ENCODE peak calls at places on chromosomes 1 and 21, in six cellular contexts. N, M, A, S, T and Y are unnamed samples.

GRCh38 chr1:92095868-92096267 is 15.7 kb downstream of the BTBD8 start:
- DNase-seq in N (no peak), M (no peak), A (no peak), S (no peak), T (no peak), Y (no peak)

GRCh38 chr1:112264553-112264952 is 131.5 kb upstream of the CTTNBP2NL start:
- DNase-seq in N (no peak), M (no peak), A (no peak), S (no peak), T (no peak), Y (no peak)

GRCh38 chr21:44067011-44067839 is 40.0 kb upstream of the PWP2 start:
- DNase-seq in N (no peak), M (no peak), A (peak; percentile 49), S (no peak), T (peak; percentile 21), Y (no peak)

GRCh38 chr1:214074477-214074876 is 86.7 kb downstream of the PROX1 start:
- DNase-seq in N (peak; percentile 5), M (no peak), A (no peak), S (no peak), T (no peak), Y (no peak)

GRCh38 chr1:213523781-213524398 is 463.9 kb upstream of the PROX1 start:
- DNase-seq in N (no peak), M (no peak), A (no peak), S (no peak), T (no peak), Y (no peak)

GRCh38 chr1:205068001-205068400 is 16.3 kb downstream of the TMEM81 start:
- DNase-seq in N (no peak), M (no peak), A (no peak), S (no peak), T (no peak), Y (no peak)

GRCh38 chr1:223662943-223663342 is 2.6 kb downstream of the CAPN8 start:
- DNase-seq in N (no peak), M (no peak), A (no peak), S (no peak), T (no peak), Y (no peak)

GRCh38 chr1:12178511-12178910 is 11.7 kb downstream of the TNFRSF1B start:
- DNase-seq in N (no peak), M (no peak), A (no peak), S (no peak), T (no peak), Y (no peak)

GRCh38 chr1:182120411-182121258 is 59.1 kb upstream of the ZNF648 start:
- DNase-seq in N (no peak), M (peak; percentile 84), A (no peak), S (peak; percentile 39), T (peak; percentile 91), Y (no peak)

GRCh38 chr1:192904438-192904895 is 95.6 kb downstream of the RGS2 start:
- DNase-seq in N (peak; percentile 38), M (no peak), A (no peak), S (no peak), T (no peak), Y (no peak)

DNA sequence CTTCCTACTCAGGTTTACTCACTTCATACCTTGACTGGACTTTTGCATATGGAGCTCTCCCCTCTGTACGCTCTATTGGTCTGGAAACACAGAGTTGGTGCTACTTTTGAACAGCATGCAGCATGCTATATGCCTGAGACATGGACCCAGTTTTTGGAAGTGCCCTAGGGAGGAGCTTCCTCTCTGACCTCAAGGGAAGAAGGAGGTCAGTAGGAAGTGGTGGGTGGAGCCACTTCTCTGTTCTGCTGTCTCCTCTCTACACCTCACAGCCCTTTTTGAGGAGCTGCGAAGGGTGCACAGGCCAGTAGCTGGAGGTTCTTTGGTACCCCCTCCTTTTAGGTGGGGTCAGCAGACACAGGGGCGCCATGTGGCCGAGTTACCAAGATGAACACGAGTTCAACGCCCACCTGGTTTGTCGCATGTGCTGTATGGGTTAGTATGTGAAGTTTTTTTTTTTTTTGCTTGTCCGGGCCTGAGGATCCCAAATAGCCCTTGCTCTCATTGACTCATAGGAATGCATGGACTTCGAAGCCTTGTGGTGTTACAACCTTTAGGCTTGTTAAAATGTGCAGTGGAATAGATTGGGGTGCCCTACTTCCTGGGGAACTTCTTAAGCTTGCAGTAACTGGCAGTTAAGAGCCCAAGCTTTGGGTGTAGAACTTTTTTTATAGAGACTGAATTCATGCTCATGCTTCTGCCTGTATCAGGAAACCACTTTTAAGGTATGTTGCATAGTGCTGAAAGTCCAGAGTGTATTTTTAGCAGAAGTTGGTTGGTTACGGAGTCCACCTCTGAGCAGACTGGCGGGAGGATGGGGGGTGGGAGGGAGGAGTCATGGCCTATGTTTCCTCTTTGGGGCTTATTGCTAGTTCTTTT is 10.7 kb downstream of the MACF1 start:
- DNase-seq in N (no peak), M (no peak), A (peak; percentile 67), S (peak; percentile 42), T (peak; percentile 62), Y (no peak)
- TF ChIP-seq POLR2A in N (no peak), M (no peak), A (peak; percentile 64), S (no peak), T (no peak), Y (no peak)

GRCh38 chr1:227782226-227782625 is 33.2 kb upstream of the PRSS38 start:
- DNase-seq in N (no peak), M (peak; percentile 11), A (no peak), S (no peak), T (no peak), Y (no peak)

GRCh38 chr1:227785812-227786608 is 29.5 kb upstream of the PRSS38 start:
- DNase-seq in N (no peak), M (peak; percentile 23), A (no peak), S (no peak), T (no peak), Y (no peak)

GRCh38 chr1:227787513-227788278 is 27.8 kb upstream of the PRSS38 start:
- DNase-seq in N (peak; percentile 92), M (peak; percentile 97), A (peak; percentile 98), S (peak; percentile 95), T (peak; percentile 74), Y (peak; percentile 97)

GRCh38 chr1:227786673-227787512 is 28.6 kb upstream of the PRSS38 start:
- DNase-seq in N (no peak), M (peak; percentile 31), A (no peak), S (peak; percentile 43), T (no peak), Y (no peak)

DNA sequence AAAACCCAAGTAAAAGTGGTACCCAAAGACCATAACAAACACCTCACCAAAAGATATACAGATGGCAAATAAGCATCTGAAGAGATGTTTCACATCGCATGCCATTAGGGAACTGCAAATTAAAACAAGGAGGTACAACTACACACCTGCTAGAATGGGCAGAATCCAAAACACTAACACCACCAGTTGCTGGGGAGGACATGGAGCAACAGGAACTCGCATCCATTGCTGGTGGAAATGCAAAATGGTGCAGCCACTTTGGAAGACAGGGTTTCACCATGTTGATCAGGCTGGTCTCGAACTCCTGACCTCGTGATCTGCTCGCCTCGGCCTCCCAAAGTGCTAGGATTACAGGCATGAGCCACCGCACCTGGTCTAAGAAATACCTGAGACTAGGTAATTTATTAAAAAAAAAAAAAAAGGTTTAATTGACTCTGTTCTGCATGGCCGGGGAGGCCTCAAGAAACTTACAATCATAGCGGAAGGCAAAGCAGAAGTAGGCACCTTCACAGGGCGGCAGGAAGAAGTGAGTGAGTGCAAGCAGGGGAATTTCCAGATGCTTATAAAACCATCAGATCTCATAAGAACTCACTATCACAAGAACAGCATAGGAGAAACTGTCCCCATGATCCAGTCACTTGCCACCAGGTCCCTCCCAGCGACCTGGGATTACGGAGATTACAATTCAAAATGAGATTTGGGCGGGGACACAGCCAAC is 30.2 kb upstream of the PRSS38 start:
- DNase-seq in N (no peak), M (peak; percentile 4), A (no peak), S (no peak), T (no peak), Y (no peak)
- TF ChIP-seq POLR2AphosphoS5 in N (no peak), M (no peak), A (no peak), S (no peak), T (no peak), Y (no peak)

GRCh38 chr1:154489863-154490262 is 12.2 kb upstream of the TDRD10 start:
- DNase-seq in N (peak; percentile 41), M (no peak), A (no peak), S (no peak), T (no peak), Y (no peak)

GRCh38 chr1:154493276-154493675 is 8.7 kb upstream of the TDRD10 start:
- DNase-seq in N (peak; percentile 84), M (no peak), A (peak; percentile 22), S (peak; percentile 39), T (no peak), Y (peak; percentile 75)

GRCh38 chr1:154488942-154489341 is 13.1 kb upstream of the TDRD10 start:
- DNase-seq in N (no peak), M (peak; percentile 15), A (no peak), S (no peak), T (no peak), Y (no peak)

GRCh38 chr1:154492115-154492514 is 9.9 kb upstream of the TDRD10 start:
- DNase-seq in N (no peak), M (no peak), A (no peak), S (no peak), T (no peak), Y (no peak)

GRCh38 chr1:154490327-154490726 is 11.7 kb upstream of the TDRD10 start:
- DNase-seq in N (peak; percentile 49), M (no peak), A (peak; percentile 27), S (no peak), T (no peak), Y (no peak)
- H3K4me1 ChIP-seq in N (peaks cover 83% of the 10 kb centered on the region), M (peaks cover 8% of the 10 kb centered on the region), A (peaks cover 33% of the 10 kb centered on the region), S (peaks cover 6% of the 10 kb centered on the region), T (no peaks in the 10 kb centered on the region), Y (no peaks in the 10 kb centered on the region)

DNA sequence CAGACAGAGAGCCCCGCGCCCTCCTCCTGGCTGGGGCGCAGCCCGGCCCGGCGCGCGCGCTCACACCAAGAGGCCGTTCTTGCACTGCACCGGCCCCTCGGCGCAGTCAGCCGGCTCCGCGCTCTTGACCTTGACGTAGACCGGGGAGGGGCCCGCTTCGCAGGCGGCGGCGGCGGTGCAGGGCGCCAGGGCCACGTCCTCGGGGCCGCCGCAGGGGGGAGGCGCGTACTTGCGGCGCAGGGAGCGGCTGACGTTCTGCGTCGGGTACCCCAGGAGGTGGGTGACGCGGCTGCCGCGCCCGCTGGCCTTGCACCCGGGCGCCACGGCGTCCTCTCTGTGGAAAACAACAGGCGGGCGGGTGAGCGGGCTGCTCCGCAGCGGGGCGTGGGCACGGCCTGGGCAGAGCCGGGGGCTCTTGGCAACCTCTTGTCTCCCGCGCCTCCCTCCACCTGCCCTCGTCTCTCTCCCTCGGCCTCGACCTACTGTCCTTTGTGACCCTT is 7.7 kb downstream of the VSIG8 start:
- DNase-seq in N (peak; percentile 78), M (peak; percentile 86), A (no peak), S (peak; percentile 90), T (peak; percentile 7), Y (peak; percentile 93)
- TF ChIP-seq POLR2A in N (peak; percentile 51), M (no peak), A (no peak), S (peak; percentile 93), T (no peak), Y (no peak)

GRCh38 chr1:150126811-150127210 is 22.9 kb upstream of the PLEKHO1 start:
- DNase-seq in N (no peak), M (no peak), A (no peak), S (no peak), T (no peak), Y (no peak)
- TF ChIP-seq POLR2AphosphoS5 in N (no peak), M (no peak), A (no peak), S (no peak), T (no peak), Y (no peak)